ENCODE peak calls at places on chromosome 17, in six cellular contexts. One of them, this sample, is unnamed.

GRCh38 chr17:44916781-44917241 is 1.5 kb upstream of the GFAP start:
- DNase-seq in heart left ventricle: peak; percentile 72
- DNase-seq in IMR-90: peak; percentile 25
- DNase-seq in prostate gland: peak; percentile 70
- DNase-seq in adrenal gland: peak; percentile 78
- DNase-seq in tibial nerve: no peak
- DNase-seq in this sample: peak; percentile 16

GRCh38 chr17:73291260-73291801 is 20.5 kb downstream of the CDC42EP4 start:
- DNase-seq in heart left ventricle: peak; percentile 72
- DNase-seq in IMR-90: peak; percentile 86
- DNase-seq in adrenal gland: peak; percentile 66
- DNase-seq in prostate gland: no peak
- DNase-seq in tibial nerve: peak; percentile 58
- DNase-seq in this sample: peak; percentile 73

GRCh38 chr17:28484296-28484695 is 10.9 kb downstream of the SLC13A2 start:
- DNase-seq in IMR-90: no peak
- DNase-seq in prostate gland: no peak
- DNase-seq in heart left ventricle: no peak
- DNase-seq in adrenal gland: no peak
- DNase-seq in tibial nerve: no peak
- DNase-seq in this sample: no peak

GRCh38 chr17:62062313-62062712 is 2.8 kb downstream of the MED13 start:
- DNase-seq in prostate gland: no peak
- DNase-seq in IMR-90: peak; percentile 31
- DNase-seq in heart left ventricle: no peak
- DNase-seq in tibial nerve: no peak
- DNase-seq in adrenal gland: no peak
- DNase-seq in this sample: no peak

GRCh38 chr17:12040478-12040877 is 19.8 kb downstream of the MAP2K4 start:
- DNase-seq in heart left ventricle: no peak
- DNase-seq in tibial nerve: no peak
- DNase-seq in prostate gland: no peak
- DNase-seq in IMR-90: peak; percentile 23
- DNase-seq in adrenal gland: no peak
- DNase-seq in this sample: no peak

GRCh38 chr17:79960788-79961522 is 74.7 kb downstream of the TBC1D16 start:
- DNase-seq in IMR-90: peak; percentile 26
- DNase-seq in adrenal gland: no peak
- DNase-seq in heart left ventricle: no peak
- DNase-seq in tibial nerve: no peak
- DNase-seq in prostate gland: no peak
- DNase-seq in this sample: no peak

GRCh38 chr17:48594412-48595106 is 980 bp upstream of the HOXB5 start:
- DNase-seq in heart left ventricle: no peak
- DNase-seq in prostate gland: no peak
- DNase-seq in adrenal gland: no peak
- DNase-seq in tibial nerve: no peak
- DNase-seq in IMR-90: peak; percentile 63
- DNase-seq in this sample: no peak

GRCh38 chr17:58242171-58242784 is 3.9 kb downstream of the LPO start:
- DNase-seq in tibial nerve: no peak
- DNase-seq in prostate gland: no peak
- DNase-seq in IMR-90: no peak
- DNase-seq in adrenal gland: no peak
- DNase-seq in heart left ventricle: no peak
- DNase-seq in this sample: no peak

GRCh38 chr17:41082565-41083136 is 1.3 kb upstream of the KRTAP4-7 start:
- DNase-seq in IMR-90: peak; percentile 35
- DNase-seq in adrenal gland: no peak
- DNase-seq in tibial nerve: no peak
- DNase-seq in heart left ventricle: no peak
- DNase-seq in prostate gland: no peak
- DNase-seq in this sample: no peak

GRCh38 chr17:66717680-66718079 is 117.2 kb upstream of the CACNG5 start:
- DNase-seq in prostate gland: no peak
- DNase-seq in heart left ventricle: no peak
- DNase-seq in tibial nerve: no peak
- DNase-seq in adrenal gland: no peak
- DNase-seq in IMR-90: peak; percentile 12
- DNase-seq in this sample: no peak

GRCh38 chr17:79458356-79458755 is 152.5 kb downstream of the RBFOX3 start:
- DNase-seq in prostate gland: no peak
- DNase-seq in IMR-90: no peak
- DNase-seq in heart left ventricle: no peak
- DNase-seq in adrenal gland: no peak
- DNase-seq in tibial nerve: no peak
- DNase-seq in this sample: no peak

GRCh38 chr17:35214631-35215273 is 20.6 kb upstream of the SLC35G3 start:
- DNase-seq in prostate gland: no peak
- DNase-seq in IMR-90: no peak
- DNase-seq in adrenal gland: no peak
- DNase-seq in heart left ventricle: no peak
- DNase-seq in tibial nerve: no peak
- DNase-seq in this sample: no peak

GRCh38 chr17:44719444-44719843 is 11.0 kb downstream of the DBF4B start:
- DNase-seq in IMR-90: no peak
- DNase-seq in tibial nerve: no peak
- DNase-seq in heart left ventricle: no peak
- DNase-seq in prostate gland: no peak
- DNase-seq in adrenal gland: no peak
- DNase-seq in this sample: no peak

GRCh38 chr17:71412803-71413202 is 708.0 kb upstream of the SOX9 start:
- DNase-seq in adrenal gland: no peak
- DNase-seq in prostate gland: no peak
- DNase-seq in tibial nerve: no peak
- DNase-seq in heart left ventricle: no peak
- DNase-seq in IMR-90: peak; percentile 99
- DNase-seq in this sample: no peak

GRCh38 chr17:63478814-63479494 is 2.1 kb downstream of the ACE start:
- DNase-seq in prostate gland: peak; percentile 79
- DNase-seq in tibial nerve: peak; percentile 43
- DNase-seq in adrenal gland: peak; percentile 85
- DNase-seq in heart left ventricle: peak; percentile 77
- DNase-seq in IMR-90: peak; percentile 92
- DNase-seq in this sample: peak; percentile 47
- H3K27me3 ChIP-seq in prostate gland: no peaks in the 10 kb centered on the region
- H3K27me3 ChIP-seq in tibial nerve: no peaks in the 10 kb centered on the region
- H3K27me3 ChIP-seq in adrenal gland: no peaks in the 10 kb centered on the region
- H3K27me3 ChIP-seq in heart left ventricle: peaks cover 6% of the 10 kb centered on the region
- H3K27me3 ChIP-seq in IMR-90: peaks cover 11% of the 10 kb centered on the region
- H3K27me3 ChIP-seq in this sample: peaks cover 32% of the 10 kb centered on the region

GRCh38 chr17:82567286-82567685 is 47.8 kb downstream of the FOXK2 start:
- DNase-seq in adrenal gland: no peak
- DNase-seq in IMR-90: no peak
- DNase-seq in prostate gland: no peak
- DNase-seq in heart left ventricle: no peak
- DNase-seq in tibial nerve: no peak
- DNase-seq in this sample: no peak

GRCh38 chr17:82563318-82563717 is 43.8 kb downstream of the FOXK2 start:
- DNase-seq in IMR-90: no peak
- DNase-seq in prostate gland: no peak
- DNase-seq in adrenal gland: no peak
- DNase-seq in tibial nerve: no peak
- DNase-seq in heart left ventricle: no peak
- DNase-seq in this sample: no peak

GRCh38 chr17:82565551-82565950 is 46.0 kb downstream of the FOXK2 start:
- DNase-seq in IMR-90: no peak
- DNase-seq in tibial nerve: no peak
- DNase-seq in prostate gland: no peak
- DNase-seq in adrenal gland: no peak
- DNase-seq in heart left ventricle: no peak
- DNase-seq in this sample: peak; percentile 46

GRCh38 chr17:82568997-82569393 is 49.5 kb downstream of the FOXK2 start:
- DNase-seq in prostate gland: no peak
- DNase-seq in heart left ventricle: no peak
- DNase-seq in IMR-90: no peak
- DNase-seq in tibial nerve: no peak
- DNase-seq in adrenal gland: no peak
- DNase-seq in this sample: no peak

DNA sequence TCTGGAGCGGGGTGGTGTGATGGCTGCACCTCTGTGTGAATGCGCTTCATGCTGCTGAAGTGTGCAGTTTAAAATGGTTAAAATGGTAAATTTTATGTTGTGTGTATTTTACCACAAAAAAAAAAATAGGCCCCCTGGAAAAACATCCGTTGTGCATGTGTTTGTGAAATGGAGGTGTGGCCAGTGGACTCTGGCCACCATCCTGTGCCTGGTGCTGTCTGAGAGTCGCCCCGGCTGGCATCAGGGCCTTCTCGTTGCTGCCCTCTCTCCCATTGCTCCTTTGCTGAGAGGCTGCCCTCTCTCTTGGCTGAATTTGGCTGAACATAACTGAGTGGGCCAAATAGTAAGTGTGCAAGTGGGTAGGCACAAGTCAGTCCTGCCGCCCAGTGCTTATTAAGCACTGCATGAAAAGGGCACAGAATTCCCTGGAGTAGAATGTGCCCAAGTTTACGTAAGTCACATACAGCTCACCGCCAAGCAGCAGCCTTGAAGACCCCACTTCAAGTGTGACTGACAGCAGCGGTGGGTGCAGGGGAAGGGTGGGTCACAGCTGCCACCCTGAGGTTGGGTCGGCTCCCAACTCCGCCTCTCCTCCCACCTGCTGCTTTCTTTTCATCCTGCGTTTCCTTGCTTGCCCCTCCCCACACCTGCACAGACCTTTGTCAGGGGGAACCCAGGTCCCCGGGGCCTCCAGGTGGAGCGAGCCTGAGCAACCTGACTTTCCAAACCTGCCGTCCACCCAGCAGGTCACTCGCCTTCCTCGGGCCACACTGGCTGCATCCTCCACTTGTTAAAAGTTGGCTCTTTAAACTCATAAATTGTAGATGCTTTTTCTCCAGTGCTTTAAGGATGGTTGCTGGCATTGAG is 46.8 kb downstream of the FOXK2 start:
- DNase-seq in tibial nerve: no peak
- DNase-seq in heart left ventricle: no peak
- DNase-seq in adrenal gland: no peak
- DNase-seq in prostate gland: no peak
- DNase-seq in IMR-90: no peak
- DNase-seq in this sample: no peak
- H3K4me1 ChIP-seq in tibial nerve: peaks cover 69% of the 10 kb centered on the region
- H3K4me1 ChIP-seq in heart left ventricle: peaks cover 44% of the 10 kb centered on the region
- H3K4me1 ChIP-seq in adrenal gland: no peaks in the 10 kb centered on the region
- H3K4me1 ChIP-seq in prostate gland: no peaks in the 10 kb centered on the region
- H3K4me1 ChIP-seq in IMR-90: peaks cover 7% of the 10 kb centered on the region
- H3K4me1 ChIP-seq in this sample: peaks cover 59% of the 10 kb centered on the region

DNA sequence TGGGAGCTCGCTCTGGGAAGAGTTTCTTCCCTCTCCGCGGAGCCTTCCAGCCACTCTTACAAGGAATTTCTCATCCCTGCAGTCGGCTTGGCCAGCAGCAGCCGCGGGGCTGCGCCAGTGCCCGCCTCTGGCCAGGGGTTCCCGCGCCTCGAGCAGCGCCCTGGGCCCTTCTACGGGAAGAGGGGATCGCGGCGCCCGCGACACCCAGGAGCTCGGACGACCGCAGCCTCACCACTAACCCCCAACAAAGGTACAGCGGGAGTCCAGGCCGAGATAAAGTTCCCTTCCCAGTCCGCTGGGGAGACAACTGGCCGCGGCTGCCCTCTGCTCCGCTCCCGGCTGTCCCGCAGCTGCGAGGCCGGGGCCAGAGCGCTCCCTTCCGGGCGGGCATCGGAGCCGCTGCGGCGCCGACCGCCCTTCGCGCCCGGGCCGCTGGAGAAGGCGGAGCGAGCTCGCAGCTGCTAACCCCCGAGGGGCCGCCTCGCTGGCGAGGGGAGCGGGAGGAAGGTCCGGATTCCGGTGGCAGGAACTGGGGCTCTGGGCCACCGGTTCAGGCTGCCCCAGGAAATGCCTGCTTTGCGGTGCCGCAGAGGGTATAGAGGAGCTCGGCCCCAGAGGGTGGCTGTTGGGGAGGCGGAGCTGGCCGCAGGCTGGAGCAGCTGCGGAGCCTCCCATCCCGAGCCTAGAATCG is 3.6 kb upstream of the HS3ST3B1 start:
- DNase-seq in IMR-90: no peak
- DNase-seq in prostate gland: no peak
- DNase-seq in tibial nerve: no peak
- DNase-seq in heart left ventricle: peak; percentile 37
- DNase-seq in adrenal gland: no peak
- DNase-seq in this sample: no peak
- TF ChIP-seq POLR2A in IMR-90: no peak
- TF ChIP-seq POLR2A in prostate gland: no peak
- TF ChIP-seq POLR2A in tibial nerve: no peak
- TF ChIP-seq POLR2A in heart left ventricle: no peak
- TF ChIP-seq POLR2A in adrenal gland: no peak
- TF ChIP-seq POLR2A in this sample: no peak

DNA sequence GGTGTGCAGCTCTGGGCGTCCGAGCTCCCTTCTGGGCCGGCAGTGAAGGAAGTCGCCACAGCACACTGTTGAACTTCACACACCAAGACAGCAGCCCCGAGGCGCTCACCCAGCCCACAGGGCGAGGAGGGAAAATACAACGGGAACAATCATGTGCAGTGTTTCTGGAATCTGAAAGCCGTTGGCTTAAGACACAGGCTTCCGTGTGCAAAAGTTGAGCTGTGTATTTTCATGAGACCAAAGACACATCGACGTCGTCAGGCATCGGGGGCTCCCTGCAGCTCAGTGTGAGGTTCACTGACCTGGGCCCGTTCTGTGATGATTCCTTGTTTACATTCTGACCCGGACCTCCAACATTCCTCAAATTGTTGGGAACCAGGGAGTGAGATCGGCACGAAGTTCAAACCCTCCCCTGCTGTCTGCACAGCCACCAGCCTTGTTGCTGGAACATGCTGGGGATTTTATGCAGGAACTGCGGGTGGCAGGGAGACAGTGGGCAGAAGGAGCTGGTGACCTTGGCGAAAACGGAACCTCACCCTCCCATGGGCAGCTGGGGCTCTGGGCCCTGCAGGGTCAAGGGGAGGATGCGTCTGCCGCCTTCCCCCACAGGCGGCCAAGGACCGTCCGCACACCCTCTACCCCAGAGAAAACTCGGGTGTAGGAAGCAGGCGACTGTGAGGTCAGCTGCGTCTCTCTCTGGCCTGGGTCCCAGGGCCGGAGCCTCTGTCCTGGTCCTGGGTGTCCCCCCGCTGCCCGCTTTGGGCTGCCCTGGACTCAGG is 72.2 kb downstream of the METRNL start:
- DNase-seq in IMR-90: peak; percentile 43
- DNase-seq in tibial nerve: no peak
- DNase-seq in adrenal gland: no peak
- DNase-seq in heart left ventricle: no peak
- DNase-seq in prostate gland: no peak
- DNase-seq in this sample: no peak
- H3K27me3 ChIP-seq in IMR-90: peaks cover 8% of the 10 kb centered on the region
- H3K27me3 ChIP-seq in tibial nerve: no peaks in the 10 kb centered on the region
- H3K27me3 ChIP-seq in adrenal gland: no peaks in the 10 kb centered on the region
- H3K27me3 ChIP-seq in heart left ventricle: peaks cover 5% of the 10 kb centered on the region
- H3K27me3 ChIP-seq in prostate gland: no peaks in the 10 kb centered on the region
- H3K27me3 ChIP-seq in this sample: peaks cover 38% of the 10 kb centered on the region

This sample was measured in gastrocnemius medialis.